ENCODE peak calls at places on chromosomes 2 and 18, in nine cellular contexts. One of them, this sample, is unnamed.

GRCh38 chr2:12456293-12457151 is 260.2 kb upstream of the TRIB2 start:
- DNase-seq in activated naive CD4-positive, alpha-beta T cell: no peak
- DNase-seq in ELF-1: peak; percentile 32
- DNase-seq in activated CD8-positive, alpha-beta T cell treated with anti-CD3 and anti-CD28 coated beads, Interleukin-2, amount 10 ng/mL, durations not matched to agents 7 days and 5 days: peak; percentile 81
- DNase-seq in astrocyte of the spinal cord: peak; percentile 92
- DNase-seq in neuronal stem cell: no peak
- DNase-seq in effector memory CD4-positive, alpha-beta T cell: peak; percentile 14
- DNase-seq in EH: peak; percentile 96
- DNase-seq in activated gamma-delta T cell treated with Interleukin-2 at 50 U/mL for 16 hours: peak; percentile 60
- DNase-seq in this sample: peak; percentile 63

GRCh38 chr2:101187131-101187530 is 35.9 kb upstream of the TBC1D8 start:
- DNase-seq in activated naive CD4-positive, alpha-beta T cell: no peak
- DNase-seq in ELF-1: no peak
- DNase-seq in activated CD8-positive, alpha-beta T cell treated with anti-CD3 and anti-CD28 coated beads, Interleukin-2, amount 10 ng/mL, durations not matched to agents 7 days and 5 days: no peak
- DNase-seq in astrocyte of the spinal cord: no peak
- DNase-seq in neuronal stem cell: no peak
- DNase-seq in effector memory CD4-positive, alpha-beta T cell: no peak
- DNase-seq in EH: no peak
- DNase-seq in activated gamma-delta T cell treated with Interleukin-2 at 50 U/mL for 16 hours: no peak
- DNase-seq in this sample: no peak

GRCh38 chr2:18991177-18992168 is 366.9 kb downstream of the OSR1 start:
- DNase-seq in activated naive CD4-positive, alpha-beta T cell: no peak
- DNase-seq in ELF-1: no peak
- DNase-seq in activated CD8-positive, alpha-beta T cell treated with anti-CD3 and anti-CD28 coated beads, Interleukin-2, amount 10 ng/mL, durations not matched to agents 7 days and 5 days: no peak
- DNase-seq in astrocyte of the spinal cord: peak; percentile 74
- DNase-seq in neuronal stem cell: no peak
- DNase-seq in effector memory CD4-positive, alpha-beta T cell: no peak
- DNase-seq in EH: peak; percentile 95
- DNase-seq in activated gamma-delta T cell treated with Interleukin-2 at 50 U/mL for 16 hours: no peak
- DNase-seq in this sample: no peak

GRCh38 chr2:119259296-119259860 is 35.7 kb downstream of the STEAP3 start:
- DNase-seq in activated naive CD4-positive, alpha-beta T cell: no peak
- DNase-seq in ELF-1: peak; percentile 69
- DNase-seq in activated CD8-positive, alpha-beta T cell treated with anti-CD3 and anti-CD28 coated beads, Interleukin-2, amount 10 ng/mL, durations not matched to agents 7 days and 5 days: no peak
- DNase-seq in astrocyte of the spinal cord: no peak
- DNase-seq in neuronal stem cell: peak; percentile 30
- DNase-seq in effector memory CD4-positive, alpha-beta T cell: no peak
- DNase-seq in EH: peak; percentile 69
- DNase-seq in activated gamma-delta T cell treated with Interleukin-2 at 50 U/mL for 16 hours: no peak
- DNase-seq in this sample: no peak

GRCh38 chr2:54531558-54531957 is 75.4 kb downstream of the SPTBN1 start:
- DNase-seq in activated naive CD4-positive, alpha-beta T cell: no peak
- DNase-seq in ELF-1: no peak
- DNase-seq in activated CD8-positive, alpha-beta T cell treated with anti-CD3 and anti-CD28 coated beads, Interleukin-2, amount 10 ng/mL, durations not matched to agents 7 days and 5 days: no peak
- DNase-seq in astrocyte of the spinal cord: peak; percentile 77
- DNase-seq in neuronal stem cell: no peak
- DNase-seq in effector memory CD4-positive, alpha-beta T cell: no peak
- DNase-seq in EH: no peak
- DNase-seq in activated gamma-delta T cell treated with Interleukin-2 at 50 U/mL for 16 hours: no peak
- DNase-seq in this sample: no peak

GRCh38 chr2:213415093-213415492 is 130.8 kb downstream of the SPAG16 start:
- DNase-seq in activated naive CD4-positive, alpha-beta T cell: no peak
- DNase-seq in ELF-1: peak; percentile 21
- DNase-seq in activated CD8-positive, alpha-beta T cell treated with anti-CD3 and anti-CD28 coated beads, Interleukin-2, amount 10 ng/mL, durations not matched to agents 7 days and 5 days: no peak
- DNase-seq in astrocyte of the spinal cord: no peak
- DNase-seq in neuronal stem cell: no peak
- DNase-seq in effector memory CD4-positive, alpha-beta T cell: no peak
- DNase-seq in EH: no peak
- DNase-seq in activated gamma-delta T cell treated with Interleukin-2 at 50 U/mL for 16 hours: no peak
- DNase-seq in this sample: no peak

GRCh38 chr2:63819256-63819655 is 22.4 kb upstream of the UGP2 start:
- DNase-seq in activated naive CD4-positive, alpha-beta T cell: no peak
- DNase-seq in ELF-1: no peak
- DNase-seq in activated CD8-positive, alpha-beta T cell treated with anti-CD3 and anti-CD28 coated beads, Interleukin-2, amount 10 ng/mL, durations not matched to agents 7 days and 5 days: no peak
- DNase-seq in astrocyte of the spinal cord: no peak
- DNase-seq in neuronal stem cell: no peak
- DNase-seq in effector memory CD4-positive, alpha-beta T cell: no peak
- DNase-seq in EH: no peak
- DNase-seq in activated gamma-delta T cell treated with Interleukin-2 at 50 U/mL for 16 hours: no peak
- DNase-seq in this sample: no peak

GRCh38 chr2:146213674-146214073 is 1631.2 kb upstream of the ACVR2A start:
- DNase-seq in activated naive CD4-positive, alpha-beta T cell: no peak
- DNase-seq in ELF-1: no peak
- DNase-seq in activated CD8-positive, alpha-beta T cell treated with anti-CD3 and anti-CD28 coated beads, Interleukin-2, amount 10 ng/mL, durations not matched to agents 7 days and 5 days: no peak
- DNase-seq in astrocyte of the spinal cord: no peak
- DNase-seq in neuronal stem cell: no peak
- DNase-seq in effector memory CD4-positive, alpha-beta T cell: no peak
- DNase-seq in EH: no peak
- DNase-seq in activated gamma-delta T cell treated with Interleukin-2 at 50 U/mL for 16 hours: no peak
- DNase-seq in this sample: no peak

GRCh38 chr2:241991236-241991635 is 121.7 kb downstream of the RTP5 start:
- DNase-seq in activated naive CD4-positive, alpha-beta T cell: no peak
- DNase-seq in ELF-1: no peak
- DNase-seq in activated CD8-positive, alpha-beta T cell treated with anti-CD3 and anti-CD28 coated beads, Interleukin-2, amount 10 ng/mL, durations not matched to agents 7 days and 5 days: no peak
- DNase-seq in astrocyte of the spinal cord: no peak
- DNase-seq in neuronal stem cell: no peak
- DNase-seq in effector memory CD4-positive, alpha-beta T cell: no peak
- DNase-seq in EH: no peak
- DNase-seq in activated gamma-delta T cell treated with Interleukin-2 at 50 U/mL for 16 hours: no peak
- DNase-seq in this sample: no peak

GRCh38 chr18:32930695-32931301 is 158.0 kb upstream of the KLHL14 start:
- DNase-seq in activated naive CD4-positive, alpha-beta T cell: no peak
- DNase-seq in ELF-1: no peak
- DNase-seq in activated CD8-positive, alpha-beta T cell treated with anti-CD3 and anti-CD28 coated beads, Interleukin-2, amount 10 ng/mL, durations not matched to agents 7 days and 5 days: no peak
- DNase-seq in astrocyte of the spinal cord: peak; percentile 70
- DNase-seq in neuronal stem cell: peak; percentile 9
- DNase-seq in effector memory CD4-positive, alpha-beta T cell: no peak
- DNase-seq in EH: no peak
- DNase-seq in activated gamma-delta T cell treated with Interleukin-2 at 50 U/mL for 16 hours: no peak
- DNase-seq in this sample: peak; percentile 59

GRCh38 chr2:15980605-15981098 is 40.3 kb downstream of the MYCN start:
- DNase-seq in activated naive CD4-positive, alpha-beta T cell: no peak
- DNase-seq in ELF-1: peak; percentile 97
- DNase-seq in activated CD8-positive, alpha-beta T cell treated with anti-CD3 and anti-CD28 coated beads, Interleukin-2, amount 10 ng/mL, durations not matched to agents 7 days and 5 days: no peak
- DNase-seq in astrocyte of the spinal cord: no peak
- DNase-seq in neuronal stem cell: no peak
- DNase-seq in effector memory CD4-positive, alpha-beta T cell: no peak
- DNase-seq in EH: no peak
- DNase-seq in activated gamma-delta T cell treated with Interleukin-2 at 50 U/mL for 16 hours: no peak
- DNase-seq in this sample: no peak

GRCh38 chr2:108309903-108310302 is 21.2 kb downstream of the SULT1C2 start:
- DNase-seq in activated naive CD4-positive, alpha-beta T cell: no peak
- DNase-seq in ELF-1: no peak
- DNase-seq in activated CD8-positive, alpha-beta T cell treated with anti-CD3 and anti-CD28 coated beads, Interleukin-2, amount 10 ng/mL, durations not matched to agents 7 days and 5 days: no peak
- DNase-seq in astrocyte of the spinal cord: no peak
- DNase-seq in neuronal stem cell: no peak
- DNase-seq in effector memory CD4-positive, alpha-beta T cell: no peak
- DNase-seq in EH: no peak
- DNase-seq in activated gamma-delta T cell treated with Interleukin-2 at 50 U/mL for 16 hours: no peak
- DNase-seq in this sample: no peak

GRCh38 chr2:239826376-239826775 is 198.8 kb downstream of the NDUFA10 start:
- DNase-seq in activated naive CD4-positive, alpha-beta T cell: no peak
- DNase-seq in ELF-1: no peak
- DNase-seq in activated CD8-positive, alpha-beta T cell treated with anti-CD3 and anti-CD28 coated beads, Interleukin-2, amount 10 ng/mL, durations not matched to agents 7 days and 5 days: peak; percentile 8
- DNase-seq in astrocyte of the spinal cord: no peak
- DNase-seq in neuronal stem cell: no peak
- DNase-seq in effector memory CD4-positive, alpha-beta T cell: no peak
- DNase-seq in EH: no peak
- DNase-seq in activated gamma-delta T cell treated with Interleukin-2 at 50 U/mL for 16 hours: no peak
- DNase-seq in this sample: no peak

GRCh38 chr18:22985250-22985649 is 52.1 kb downstream of the RBBP8 start:
- DNase-seq in activated naive CD4-positive, alpha-beta T cell: no peak
- DNase-seq in ELF-1: no peak
- DNase-seq in activated CD8-positive, alpha-beta T cell treated with anti-CD3 and anti-CD28 coated beads, Interleukin-2, amount 10 ng/mL, durations not matched to agents 7 days and 5 days: no peak
- DNase-seq in astrocyte of the spinal cord: no peak
- DNase-seq in neuronal stem cell: no peak
- DNase-seq in effector memory CD4-positive, alpha-beta T cell: no peak
- DNase-seq in EH: no peak
- DNase-seq in activated gamma-delta T cell treated with Interleukin-2 at 50 U/mL for 16 hours: no peak
- DNase-seq in this sample: no peak

GRCh38 chr2:128530025-128530573 is 211.4 kb upstream of the HS6ST1 start:
- DNase-seq in activated naive CD4-positive, alpha-beta T cell: no peak
- DNase-seq in ELF-1: no peak
- DNase-seq in activated CD8-positive, alpha-beta T cell treated with anti-CD3 and anti-CD28 coated beads, Interleukin-2, amount 10 ng/mL, durations not matched to agents 7 days and 5 days: no peak
- DNase-seq in astrocyte of the spinal cord: no peak
- DNase-seq in neuronal stem cell: no peak
- DNase-seq in effector memory CD4-positive, alpha-beta T cell: no peak
- DNase-seq in EH: no peak
- DNase-seq in activated gamma-delta T cell treated with Interleukin-2 at 50 U/mL for 16 hours: no peak
- DNase-seq in this sample: no peak

GRCh38 chr2:191740016-191740419 is 62.1 kb downstream of the NABP1 start:
- DNase-seq in activated naive CD4-positive, alpha-beta T cell: no peak
- DNase-seq in ELF-1: no peak
- DNase-seq in activated CD8-positive, alpha-beta T cell treated with anti-CD3 and anti-CD28 coated beads, Interleukin-2, amount 10 ng/mL, durations not matched to agents 7 days and 5 days: peak; percentile 89
- DNase-seq in astrocyte of the spinal cord: no peak
- DNase-seq in neuronal stem cell: no peak
- DNase-seq in effector memory CD4-positive, alpha-beta T cell: peak; percentile 38
- DNase-seq in EH: no peak
- DNase-seq in activated gamma-delta T cell treated with Interleukin-2 at 50 U/mL for 16 hours: peak; percentile 39
- DNase-seq in this sample: no peak

GRCh38 chr2:62765619-62766376 is 60.3 kb downstream of the EHBP1 start:
- DNase-seq in activated naive CD4-positive, alpha-beta T cell: no peak
- DNase-seq in ELF-1: no peak
- DNase-seq in activated CD8-positive, alpha-beta T cell treated with anti-CD3 and anti-CD28 coated beads, Interleukin-2, amount 10 ng/mL, durations not matched to agents 7 days and 5 days: no peak
- DNase-seq in astrocyte of the spinal cord: no peak
- DNase-seq in neuronal stem cell: no peak
- DNase-seq in effector memory CD4-positive, alpha-beta T cell: no peak
- DNase-seq in EH: peak; percentile 27
- DNase-seq in activated gamma-delta T cell treated with Interleukin-2 at 50 U/mL for 16 hours: no peak
- DNase-seq in this sample: no peak

GRCh38 chr18:3771121-3771971 is 321.4 kb downstream of the TGIF1 start:
- DNase-seq in activated naive CD4-positive, alpha-beta T cell: peak; percentile 59
- DNase-seq in ELF-1: peak; percentile 93
- DNase-seq in activated CD8-positive, alpha-beta T cell treated with anti-CD3 and anti-CD28 coated beads, Interleukin-2, amount 10 ng/mL, durations not matched to agents 7 days and 5 days: peak; percentile 85
- DNase-seq in astrocyte of the spinal cord: peak; percentile 92
- DNase-seq in neuronal stem cell: peak; percentile 83
- DNase-seq in effector memory CD4-positive, alpha-beta T cell: peak; percentile 43
- DNase-seq in EH: peak; percentile 93
- DNase-seq in activated gamma-delta T cell treated with Interleukin-2 at 50 U/mL for 16 hours: peak; percentile 65
- DNase-seq in this sample: no peak

GRCh38 chr2:38709515-38710194 is 41.5 kb downstream of the SRSF7 start:
- DNase-seq in activated naive CD4-positive, alpha-beta T cell: no peak
- DNase-seq in ELF-1: no peak
- DNase-seq in activated CD8-positive, alpha-beta T cell treated with anti-CD3 and anti-CD28 coated beads, Interleukin-2, amount 10 ng/mL, durations not matched to agents 7 days and 5 days: peak; percentile 54
- DNase-seq in astrocyte of the spinal cord: no peak
- DNase-seq in neuronal stem cell: no peak
- DNase-seq in effector memory CD4-positive, alpha-beta T cell: peak; percentile 38
- DNase-seq in EH: no peak
- DNase-seq in activated gamma-delta T cell treated with Interleukin-2 at 50 U/mL for 16 hours: peak; percentile 32
- DNase-seq in this sample: no peak

GRCh38 chr2:167783266-167784070 is 463.9 kb downstream of the STK39 start:
- DNase-seq in activated naive CD4-positive, alpha-beta T cell: no peak
- DNase-seq in ELF-1: peak; percentile 46
- DNase-seq in activated CD8-positive, alpha-beta T cell treated with anti-CD3 and anti-CD28 coated beads, Interleukin-2, amount 10 ng/mL, durations not matched to agents 7 days and 5 days: no peak
- DNase-seq in astrocyte of the spinal cord: peak; percentile 88
- DNase-seq in neuronal stem cell: no peak
- DNase-seq in effector memory CD4-positive, alpha-beta T cell: no peak
- DNase-seq in EH: peak; percentile 0
- DNase-seq in activated gamma-delta T cell treated with Interleukin-2 at 50 U/mL for 16 hours: no peak
- DNase-seq in this sample: no peak

GRCh38 chr2:119378566-119378965 is 11.8 kb downstream of the DBI start:
- DNase-seq in activated naive CD4-positive, alpha-beta T cell: no peak
- DNase-seq in ELF-1: no peak
- DNase-seq in activated CD8-positive, alpha-beta T cell treated with anti-CD3 and anti-CD28 coated beads, Interleukin-2, amount 10 ng/mL, durations not matched to agents 7 days and 5 days: no peak
- DNase-seq in astrocyte of the spinal cord: no peak
- DNase-seq in neuronal stem cell: no peak
- DNase-seq in effector memory CD4-positive, alpha-beta T cell: no peak
- DNase-seq in EH: no peak
- DNase-seq in activated gamma-delta T cell treated with Interleukin-2 at 50 U/mL for 16 hours: no peak
- DNase-seq in this sample: no peak

GRCh38 chr18:77102246-77103040 is 30.1 kb downstream of the MBP start:
- DNase-seq in activated naive CD4-positive, alpha-beta T cell: no peak
- DNase-seq in ELF-1: no peak
- DNase-seq in activated CD8-positive, alpha-beta T cell treated with anti-CD3 and anti-CD28 coated beads, Interleukin-2, amount 10 ng/mL, durations not matched to agents 7 days and 5 days: peak; percentile 52
- DNase-seq in astrocyte of the spinal cord: peak; percentile 92
- DNase-seq in neuronal stem cell: no peak
- DNase-seq in effector memory CD4-positive, alpha-beta T cell: no peak
- DNase-seq in EH: peak; percentile 91
- DNase-seq in activated gamma-delta T cell treated with Interleukin-2 at 50 U/mL for 16 hours: no peak
- DNase-seq in this sample: no peak

GRCh38 chr2:101442667-101443061 is 32.2 kb downstream of the RFX8 start:
- DNase-seq in activated naive CD4-positive, alpha-beta T cell: no peak
- DNase-seq in ELF-1: peak; percentile 62
- DNase-seq in activated CD8-positive, alpha-beta T cell treated with anti-CD3 and anti-CD28 coated beads, Interleukin-2, amount 10 ng/mL, durations not matched to agents 7 days and 5 days: no peak
- DNase-seq in astrocyte of the spinal cord: no peak
- DNase-seq in neuronal stem cell: no peak
- DNase-seq in effector memory CD4-positive, alpha-beta T cell: no peak
- DNase-seq in EH: peak; percentile 15
- DNase-seq in activated gamma-delta T cell treated with Interleukin-2 at 50 U/mL for 16 hours: no peak
- DNase-seq in this sample: no peak

GRCh38 chr2:229083606-229084349 is 187.3 kb downstream of the PID1 start:
- DNase-seq in activated naive CD4-positive, alpha-beta T cell: no peak
- DNase-seq in ELF-1: no peak
- DNase-seq in activated CD8-positive, alpha-beta T cell treated with anti-CD3 and anti-CD28 coated beads, Interleukin-2, amount 10 ng/mL, durations not matched to agents 7 days and 5 days: no peak
- DNase-seq in astrocyte of the spinal cord: no peak
- DNase-seq in neuronal stem cell: no peak
- DNase-seq in effector memory CD4-positive, alpha-beta T cell: no peak
- DNase-seq in EH: no peak
- DNase-seq in activated gamma-delta T cell treated with Interleukin-2 at 50 U/mL for 16 hours: no peak
- DNase-seq in this sample: no peak

GRCh38 chr2:205727174-205727573 is 44.9 kb downstream of the NRP2 start:
- DNase-seq in activated naive CD4-positive, alpha-beta T cell: no peak
- DNase-seq in ELF-1: no peak
- DNase-seq in activated CD8-positive, alpha-beta T cell treated with anti-CD3 and anti-CD28 coated beads, Interleukin-2, amount 10 ng/mL, durations not matched to agents 7 days and 5 days: no peak
- DNase-seq in astrocyte of the spinal cord: no peak
- DNase-seq in neuronal stem cell: no peak
- DNase-seq in effector memory CD4-positive, alpha-beta T cell: no peak
- DNase-seq in EH: no peak
- DNase-seq in activated gamma-delta T cell treated with Interleukin-2 at 50 U/mL for 16 hours: no peak
- DNase-seq in this sample: no peak

GRCh38 chr2:113158884-113159553 is 14.8 kb upstream of the PSD4 start:
- DNase-seq in activated naive CD4-positive, alpha-beta T cell: no peak
- DNase-seq in ELF-1: peak; percentile 40
- DNase-seq in activated CD8-positive, alpha-beta T cell treated with anti-CD3 and anti-CD28 coated beads, Interleukin-2, amount 10 ng/mL, durations not matched to agents 7 days and 5 days: no peak
- DNase-seq in astrocyte of the spinal cord: peak; percentile 39
- DNase-seq in neuronal stem cell: no peak
- DNase-seq in effector memory CD4-positive, alpha-beta T cell: no peak
- DNase-seq in EH: peak; percentile 70
- DNase-seq in activated gamma-delta T cell treated with Interleukin-2 at 50 U/mL for 16 hours: no peak
- DNase-seq in this sample: no peak

GRCh38 chr2:48251437-48252148 is 278.4 kb upstream of the STON1 start:
- DNase-seq in activated naive CD4-positive, alpha-beta T cell: no peak
- DNase-seq in ELF-1: no peak
- DNase-seq in activated CD8-positive, alpha-beta T cell treated with anti-CD3 and anti-CD28 coated beads, Interleukin-2, amount 10 ng/mL, durations not matched to agents 7 days and 5 days: no peak
- DNase-seq in astrocyte of the spinal cord: no peak
- DNase-seq in neuronal stem cell: no peak
- DNase-seq in effector memory CD4-positive, alpha-beta T cell: no peak
- DNase-seq in EH: no peak
- DNase-seq in activated gamma-delta T cell treated with Interleukin-2 at 50 U/mL for 16 hours: no peak
- DNase-seq in this sample: no peak

GRCh38 chr18:5998166-5998881 is 103.0 kb upstream of the TMEM200C start:
- DNase-seq in activated naive CD4-positive, alpha-beta T cell: no peak
- DNase-seq in ELF-1: peak; percentile 47
- DNase-seq in activated CD8-positive, alpha-beta T cell treated with anti-CD3 and anti-CD28 coated beads, Interleukin-2, amount 10 ng/mL, durations not matched to agents 7 days and 5 days: no peak
- DNase-seq in astrocyte of the spinal cord: no peak
- DNase-seq in neuronal stem cell: no peak
- DNase-seq in effector memory CD4-positive, alpha-beta T cell: no peak
- DNase-seq in EH: no peak
- DNase-seq in activated gamma-delta T cell treated with Interleukin-2 at 50 U/mL for 16 hours: no peak
- DNase-seq in this sample: no peak

GRCh38 chr18:9516437-9517064 is 41.2 kb downstream of the RALBP1 start:
- DNase-seq in activated naive CD4-positive, alpha-beta T cell: no peak
- DNase-seq in ELF-1: peak; percentile 33
- DNase-seq in activated CD8-positive, alpha-beta T cell treated with anti-CD3 and anti-CD28 coated beads, Interleukin-2, amount 10 ng/mL, durations not matched to agents 7 days and 5 days: peak; percentile 27
- DNase-seq in astrocyte of the spinal cord: peak; percentile 55
- DNase-seq in neuronal stem cell: peak; percentile 15
- DNase-seq in effector memory CD4-positive, alpha-beta T cell: no peak
- DNase-seq in EH: peak; percentile 59
- DNase-seq in activated gamma-delta T cell treated with Interleukin-2 at 50 U/mL for 16 hours: no peak
- DNase-seq in this sample: no peak

GRCh38 chr2:133498166-133498565 is 70.1 kb downstream of the NCKAP5 start:
- DNase-seq in activated naive CD4-positive, alpha-beta T cell: no peak
- DNase-seq in ELF-1: no peak
- DNase-seq in activated CD8-positive, alpha-beta T cell treated with anti-CD3 and anti-CD28 coated beads, Interleukin-2, amount 10 ng/mL, durations not matched to agents 7 days and 5 days: no peak
- DNase-seq in astrocyte of the spinal cord: no peak
- DNase-seq in neuronal stem cell: no peak
- DNase-seq in effector memory CD4-positive, alpha-beta T cell: no peak
- DNase-seq in EH: no peak
- DNase-seq in activated gamma-delta T cell treated with Interleukin-2 at 50 U/mL for 16 hours: no peak
- DNase-seq in this sample: no peak

GRCh38 chr2:237475704-237476107 is 11.3 kb upstream of the MLPH start:
- DNase-seq in activated naive CD4-positive, alpha-beta T cell: no peak
- DNase-seq in ELF-1: no peak
- DNase-seq in activated CD8-positive, alpha-beta T cell treated with anti-CD3 and anti-CD28 coated beads, Interleukin-2, amount 10 ng/mL, durations not matched to agents 7 days and 5 days: peak; percentile 38
- DNase-seq in astrocyte of the spinal cord: peak; percentile 64
- DNase-seq in neuronal stem cell: peak; percentile 21
- DNase-seq in effector memory CD4-positive, alpha-beta T cell: no peak
- DNase-seq in EH: peak; percentile 74
- DNase-seq in activated gamma-delta T cell treated with Interleukin-2 at 50 U/mL for 16 hours: peak; percentile 20
- DNase-seq in this sample: peak; percentile 50

This sample was measured in B cell.